ENCODE peak calls at places on chromosomes 1 and 21, in four cellular contexts. One of them, this sample, is unnamed.

GRCh38 chr1:165376811-165377153 is 20.3 kb upstream of the LMX1A start:
- DNase-seq in adrenal gland: no peak
- DNase-seq in epithelial cell of proximal tubule: no peak
- DNase-seq in gastrocnemius medialis: no peak
- DNase-seq in this sample: no peak

GRCh38 chr1:158285756-158286241 is 3.9 kb upstream of the CD1C start:
- DNase-seq in epithelial cell of proximal tubule: peak; percentile 55
- DNase-seq in gastrocnemius medialis: peak; percentile 12
- DNase-seq in adrenal gland: peak; percentile 64
- DNase-seq in this sample: peak; percentile 86

GRCh38 chr1:9242338-9242969 is 7.9 kb downstream of the H6PD start:
- DNase-seq in adrenal gland: peak; percentile 96
- DNase-seq in gastrocnemius medialis: peak; percentile 97
- DNase-seq in epithelial cell of proximal tubule: no peak
- DNase-seq in this sample: peak; percentile 95

GRCh38 chr1:206710457-206710823 is 25.7 kb downstream of the MAPKAPK2 start:
- DNase-seq in adrenal gland: no peak
- DNase-seq in epithelial cell of proximal tubule: no peak
- DNase-seq in gastrocnemius medialis: no peak
- DNase-seq in this sample: no peak

GRCh38 chr1:188425687-188426086 is 1596.9 kb downstream of the PLA2G4A start:
- DNase-seq in adrenal gland: no peak
- DNase-seq in epithelial cell of proximal tubule: no peak
- DNase-seq in gastrocnemius medialis: no peak
- DNase-seq in this sample: no peak

GRCh38 chr1:54407957-54408700 is 1.9 kb upstream of the SSBP3 start:
- DNase-seq in adrenal gland: peak; percentile 78
- DNase-seq in epithelial cell of proximal tubule: no peak
- DNase-seq in gastrocnemius medialis: peak; percentile 68
- DNase-seq in this sample: peak; percentile 46

GRCh38 chr1:228058981-228059535 is 23.4 kb upstream of the ARF1 start:
- DNase-seq in gastrocnemius medialis: no peak
- DNase-seq in adrenal gland: no peak
- DNase-seq in epithelial cell of proximal tubule: no peak
- DNase-seq in this sample: no peak

GRCh38 chr1:182955596-182956588 is 2.9 kb upstream of the SHCBP1L start:
- DNase-seq in gastrocnemius medialis: no peak
- DNase-seq in adrenal gland: no peak
- DNase-seq in epithelial cell of proximal tubule: peak; percentile 80
- DNase-seq in this sample: no peak

GRCh38 chr1:247857069-247857985 is at the start of gene TRIM58:
- DNase-seq in epithelial cell of proximal tubule: no peak
- DNase-seq in adrenal gland: no peak
- DNase-seq in gastrocnemius medialis: no peak
- DNase-seq in this sample: no peak

DNA sequence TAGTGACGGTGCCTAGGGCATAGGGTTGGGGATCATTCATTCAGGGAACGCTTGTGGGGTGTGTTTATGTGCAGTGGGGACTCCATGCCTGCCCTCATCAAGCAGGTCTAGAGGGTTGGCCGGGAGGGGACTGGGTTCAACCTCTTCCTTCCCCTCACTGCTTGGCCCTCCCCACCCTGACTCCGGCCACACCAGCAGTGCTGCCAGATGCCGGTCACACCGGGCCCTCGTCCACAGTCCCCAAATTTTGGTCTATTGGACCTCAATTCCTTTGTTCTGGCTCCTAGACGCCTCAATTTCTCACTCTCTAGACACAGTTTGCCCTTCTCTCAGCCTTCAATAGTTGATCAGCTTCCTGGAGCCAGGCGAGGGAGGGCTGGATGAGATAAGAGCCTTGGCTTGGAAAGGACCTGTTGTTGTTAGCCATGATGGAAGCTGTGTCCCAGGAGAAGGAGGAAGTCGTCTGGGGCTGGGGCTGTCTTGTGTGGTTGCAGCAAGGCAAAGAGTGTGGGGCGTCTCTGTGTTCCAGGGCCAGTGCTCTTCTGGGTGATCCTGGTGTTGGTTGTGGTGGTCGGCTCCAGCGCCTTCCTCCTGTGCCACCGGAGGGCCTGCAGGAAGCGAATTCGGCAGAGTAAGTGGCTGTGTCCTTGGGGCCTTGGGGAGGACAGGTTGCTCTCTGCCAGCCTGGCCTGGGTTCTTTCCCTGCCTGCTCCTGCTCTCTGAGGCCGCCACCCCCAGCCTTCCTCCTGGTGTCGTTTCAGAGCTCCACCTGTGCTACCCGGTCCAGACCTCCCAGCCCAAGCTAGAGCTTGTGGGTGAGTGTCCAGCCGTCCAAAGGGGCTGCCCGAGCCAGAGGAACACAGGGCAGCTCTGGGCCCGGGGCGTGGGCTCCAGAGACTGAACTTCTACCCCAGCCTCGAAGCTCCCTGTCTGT is 41.1 kb upstream of the TNFRSF1B start:
- DNase-seq in epithelial cell of proximal tubule: no peak
- DNase-seq in gastrocnemius medialis: no peak
- DNase-seq in adrenal gland: peak; percentile 62
- DNase-seq in this sample: no peak
- H3K4me3 ChIP-seq in epithelial cell of proximal tubule: no peak overlapping the region
- H3K4me3 ChIP-seq in gastrocnemius medialis: peak overlapping the region; percentile 38
- H3K4me3 ChIP-seq in adrenal gland: no peak overlapping the region
- H3K4me3 ChIP-seq in this sample: no peak overlapping the region

GRCh38 chr21:38494254-38494648 is 4.0 kb downstream of the ERG start:
- DNase-seq in epithelial cell of proximal tubule: no peak
- DNase-seq in gastrocnemius medialis: no peak
- DNase-seq in adrenal gland: no peak
- DNase-seq in this sample: no peak
- H3K4me3 ChIP-seq in epithelial cell of proximal tubule: no peak overlapping the region
- H3K4me3 ChIP-seq in gastrocnemius medialis: peak overlapping the region; percentile 54
- H3K4me3 ChIP-seq in adrenal gland: no peak overlapping the region
- H3K4me3 ChIP-seq in this sample: no peak overlapping the region

DNA sequence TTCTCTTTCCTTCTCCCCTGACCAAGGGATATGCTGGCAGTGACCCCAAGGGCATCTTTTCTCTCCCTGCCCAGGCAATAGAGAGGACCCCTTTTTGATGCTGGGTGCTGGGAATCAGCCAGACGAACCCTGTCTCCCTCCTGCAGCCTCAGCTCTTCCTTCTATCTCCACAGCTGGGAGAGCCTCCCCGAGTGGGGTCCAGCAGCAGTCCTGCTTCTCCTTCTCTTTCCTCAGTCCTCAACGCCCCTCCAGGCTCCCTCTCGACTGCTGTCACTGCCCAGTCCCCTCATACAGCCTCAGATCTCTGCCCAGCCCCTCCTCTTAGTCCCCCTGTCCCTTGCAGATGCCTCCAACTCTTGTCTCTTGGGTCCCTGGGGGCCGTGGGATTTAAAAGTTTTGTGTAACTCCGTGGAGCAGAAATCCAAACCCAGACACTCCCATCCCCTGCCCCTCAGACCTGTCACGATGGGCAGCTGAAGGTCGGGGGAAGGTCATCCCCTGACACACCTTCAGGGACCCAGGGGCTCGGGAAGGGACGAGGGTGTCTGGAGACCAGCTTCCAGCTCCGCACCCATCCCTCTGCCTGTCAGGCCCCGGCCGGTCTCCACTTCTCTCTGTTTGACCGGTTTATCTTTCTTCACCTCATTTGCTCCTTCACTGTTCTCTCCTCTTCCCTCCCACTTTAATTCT is 5.8 kb upstream of the ETV3L start:
- DNase-seq in epithelial cell of proximal tubule: no peak
- DNase-seq in gastrocnemius medialis: no peak
- DNase-seq in adrenal gland: no peak
- DNase-seq in this sample: no peak
- H3K4me3 ChIP-seq in epithelial cell of proximal tubule: no peak overlapping the region
- H3K4me3 ChIP-seq in gastrocnemius medialis: no peak overlapping the region
- H3K4me3 ChIP-seq in adrenal gland: no peak overlapping the region
- H3K4me3 ChIP-seq in this sample: no peak overlapping the region

DNA sequence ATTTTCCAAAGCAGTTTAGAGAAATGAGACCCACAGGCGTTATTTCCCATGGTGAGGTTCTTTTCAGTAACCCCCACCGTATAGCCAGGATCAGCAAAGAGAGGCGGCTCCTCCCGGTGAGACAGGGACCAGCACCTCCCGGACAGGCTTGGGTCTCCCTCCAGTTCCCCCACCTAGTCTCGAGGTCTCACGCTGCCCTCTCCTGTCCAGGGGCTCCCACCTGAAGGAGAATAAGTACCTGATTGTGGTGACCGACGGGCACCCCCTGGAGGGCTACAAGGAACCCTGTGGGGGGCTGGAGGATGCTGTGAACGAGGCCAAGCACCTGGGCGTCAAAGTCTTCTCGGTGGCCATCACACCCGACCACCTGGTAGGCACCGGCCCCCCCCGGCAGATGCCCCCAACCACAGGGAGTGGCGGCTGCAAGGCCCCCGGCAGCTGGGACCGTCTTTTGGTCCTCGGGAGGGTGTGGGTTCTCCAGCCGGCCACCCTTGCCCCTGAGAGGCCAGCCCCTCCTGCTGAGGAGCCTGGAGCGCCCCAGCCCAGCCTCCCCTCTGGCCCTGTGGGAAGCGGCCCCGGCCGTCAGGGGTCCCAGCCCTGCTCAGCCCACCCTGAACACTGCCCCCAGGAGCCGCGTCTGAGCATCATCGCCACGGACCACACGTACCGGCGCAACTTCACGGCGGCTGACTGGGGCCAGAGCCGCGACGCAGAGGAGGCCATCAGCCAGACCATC is 4.9 kb downstream of the COL6A1 start:
- DNase-seq in adrenal gland: no peak
- DNase-seq in gastrocnemius medialis: no peak
- DNase-seq in epithelial cell of proximal tubule: no peak
- DNase-seq in this sample: peak; percentile 83
- H3K4me3 ChIP-seq in adrenal gland: no peak overlapping the region
- H3K4me3 ChIP-seq in gastrocnemius medialis: no peak overlapping the region
- H3K4me3 ChIP-seq in epithelial cell of proximal tubule: no peak overlapping the region
- H3K4me3 ChIP-seq in this sample: no peak overlapping the region

DNA sequence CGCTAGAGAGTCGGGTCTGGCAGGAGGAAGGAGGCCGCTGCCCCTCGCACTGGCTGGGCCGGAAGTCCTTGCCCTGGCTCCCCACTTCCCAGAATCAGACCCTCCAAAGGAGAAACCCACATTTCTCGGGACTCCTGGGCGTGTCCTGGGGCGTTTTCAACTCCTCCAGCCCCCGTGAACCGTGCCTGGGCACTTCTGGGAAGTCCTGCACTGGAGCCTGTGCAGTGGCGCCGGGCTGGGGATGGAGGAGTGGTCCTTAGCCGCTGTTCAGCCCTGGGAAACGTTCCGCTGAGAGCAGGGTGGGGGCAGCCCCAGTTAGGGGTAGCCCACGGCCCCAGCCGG is 3.0 kb downstream of the IGSF21 start:
- DNase-seq in epithelial cell of proximal tubule: no peak
- DNase-seq in adrenal gland: no peak
- DNase-seq in gastrocnemius medialis: no peak
- DNase-seq in this sample: no peak
- H3K4me3 ChIP-seq in epithelial cell of proximal tubule: no peak overlapping the region
- H3K4me3 ChIP-seq in adrenal gland: no peak overlapping the region
- H3K4me3 ChIP-seq in gastrocnemius medialis: peak overlapping the region; percentile 15
- H3K4me3 ChIP-seq in this sample: no peak overlapping the region

GRCh38 chr21:38664315-38664714 is 141.4 kb upstream of the ETS2 start:
- DNase-seq in epithelial cell of proximal tubule: no peak
- DNase-seq in gastrocnemius medialis: no peak
- DNase-seq in adrenal gland: no peak
- DNase-seq in this sample: no peak

GRCh38 chr21:38663282-38663681 is 142.4 kb upstream of the ETS2 start:
- DNase-seq in adrenal gland: no peak
- DNase-seq in epithelial cell of proximal tubule: no peak
- DNase-seq in gastrocnemius medialis: no peak
- DNase-seq in this sample: no peak

GRCh38 chr21:38661296-38662223 is 144.2 kb upstream of the ETS2 start:
- DNase-seq in gastrocnemius medialis: no peak
- DNase-seq in epithelial cell of proximal tubule: no peak
- DNase-seq in adrenal gland: peak; percentile 55
- DNase-seq in this sample: no peak

GRCh38 chr21:38660333-38661295 is 145.1 kb upstream of the ETS2 start:
- DNase-seq in epithelial cell of proximal tubule: no peak
- DNase-seq in adrenal gland: no peak
- DNase-seq in gastrocnemius medialis: no peak
- DNase-seq in this sample: no peak

GRCh38 chr21:38662224-38662568 is 143.5 kb upstream of the ETS2 start:
- DNase-seq in adrenal gland: no peak
- DNase-seq in gastrocnemius medialis: no peak
- DNase-seq in epithelial cell of proximal tubule: no peak
- DNase-seq in this sample: no peak
- H3K4me3 ChIP-seq in adrenal gland: no peak overlapping the region
- H3K4me3 ChIP-seq in gastrocnemius medialis: no peak overlapping the region
- H3K4me3 ChIP-seq in epithelial cell of proximal tubule: no peak overlapping the region
- H3K4me3 ChIP-seq in this sample: no peak overlapping the region

GRCh38 chr1:3074297-3074741 is 5.3 kb downstream of the PRDM16 start:
- DNase-seq in gastrocnemius medialis: no peak
- DNase-seq in epithelial cell of proximal tubule: no peak
- DNase-seq in adrenal gland: no peak
- DNase-seq in this sample: no peak
- H3K4me3 ChIP-seq in gastrocnemius medialis: no peak overlapping the region
- H3K4me3 ChIP-seq in epithelial cell of proximal tubule: no peak overlapping the region
- H3K4me3 ChIP-seq in adrenal gland: no peak overlapping the region
- H3K4me3 ChIP-seq in this sample: no peak overlapping the region

GRCh38 chr21:38086580-38086979 is 170.2 kb upstream of the KCNJ15 start:
- DNase-seq in epithelial cell of proximal tubule: no peak
- DNase-seq in gastrocnemius medialis: no peak
- DNase-seq in adrenal gland: no peak
- DNase-seq in this sample: no peak

GRCh38 chr21:38088916-38089762 is 167.7 kb upstream of the KCNJ15 start:
- DNase-seq in adrenal gland: no peak
- DNase-seq in gastrocnemius medialis: no peak
- DNase-seq in epithelial cell of proximal tubule: no peak
- DNase-seq in this sample: no peak

GRCh38 chr21:38092033-38092432 is 164.8 kb upstream of the KCNJ15 start:
- DNase-seq in epithelial cell of proximal tubule: no peak
- DNase-seq in adrenal gland: no peak
- DNase-seq in gastrocnemius medialis: no peak
- DNase-seq in this sample: no peak

GRCh38 chr21:38095220-38095619 is 161.6 kb upstream of the KCNJ15 start:
- DNase-seq in adrenal gland: no peak
- DNase-seq in gastrocnemius medialis: no peak
- DNase-seq in epithelial cell of proximal tubule: peak; percentile 38
- DNase-seq in this sample: no peak

GRCh38 chr21:38089763-38090046 is 167.1 kb upstream of the KCNJ15 start:
- DNase-seq in epithelial cell of proximal tubule: no peak
- DNase-seq in adrenal gland: no peak
- DNase-seq in gastrocnemius medialis: no peak
- DNase-seq in this sample: no peak
- H3K4me3 ChIP-seq in epithelial cell of proximal tubule: no peak overlapping the region
- H3K4me3 ChIP-seq in adrenal gland: no peak overlapping the region
- H3K4me3 ChIP-seq in gastrocnemius medialis: no peak overlapping the region
- H3K4me3 ChIP-seq in this sample: no peak overlapping the region